ENCODE peak calls at places on chromosomes 13 and 19, in four cellular contexts. One of them, this sample, is unnamed. For H3K27me3, the result is how much of the 10 kb centered on the place peaks cover.

GRCh38 chr19:15304140-15304705 is 28.1 kb downstream of the BRD4 start:
- DNase-seq in GM12878: no peak
- DNase-seq in H1: no peak
- DNase-seq in HepG2: peak
- DNase-seq in this sample: no peak

GRCh38 chr13:63297162-63297561 is 1881.5 kb upstream of the PCDH20 start:
- DNase-seq in GM12878: no peak
- DNase-seq in H1: no peak
- DNase-seq in HepG2: no peak
- DNase-seq in this sample: no peak

GRCh38 chr19:55353803-55354697 is 469 bp downstream of the COX6B2 start:
- DNase-seq in GM12878: no peak
- DNase-seq in H1: peak
- DNase-seq in HepG2: no peak
- DNase-seq in this sample: peak

GRCh38 chr19:32677657-32678056 is 2.0 kb downstream of the RGS9BP start:
- DNase-seq in GM12878: no peak
- DNase-seq in H1: no peak
- DNase-seq in HepG2: no peak
- DNase-seq in this sample: no peak

GRCh38 chr19:996051-996838 is 4.0 kb upstream of the GRIN3B start:
- DNase-seq in GM12878: no peak
- DNase-seq in H1: peak
- DNase-seq in HepG2: no peak
- DNase-seq in this sample: no peak

GRCh38 chr19:1116726-1117581 is 13.2 kb downstream of the GPX4 start:
- DNase-seq in GM12878: no peak
- DNase-seq in H1: no peak
- DNase-seq in HepG2: no peak
- DNase-seq in this sample: no peak

GRCh38 chr13:103164239-103164638 is 98.0 kb upstream of the SLC10A2 start:
- DNase-seq in GM12878: no peak
- DNase-seq in H1: no peak
- DNase-seq in HepG2: no peak
- DNase-seq in this sample: no peak

GRCh38 chr19:18130523-18131242 is 22.3 kb upstream of the PIK3R2 start:
- DNase-seq in GM12878: no peak
- DNase-seq in H1: no peak
- DNase-seq in HepG2: no peak
- DNase-seq in this sample: no peak

GRCh38 chr13:20547479-20547908 is 19.5 kb upstream of the IFT88 start:
- DNase-seq in GM12878: no peak
- DNase-seq in H1: no peak
- DNase-seq in HepG2: peak
- DNase-seq in this sample: no peak

GRCh38 chr13:39259371-39259770 is 221.1 kb downstream of the NHLRC3 start:
- DNase-seq in GM12878: peak
- DNase-seq in H1: no peak
- DNase-seq in HepG2: no peak
- DNase-seq in this sample: no peak

GRCh38 chr19:32339988-32340874 is 5.2 kb upstream of the ZNF507 start:
- DNase-seq in GM12878: no peak
- DNase-seq in H1: peak
- DNase-seq in HepG2: peak
- DNase-seq in this sample: no peak

GRCh38 chr13:29605860-29606526 is 10.5 kb upstream of the SLC7A1 start:
- DNase-seq in GM12878: no peak
- DNase-seq in H1: no peak
- DNase-seq in HepG2: no peak
- DNase-seq in this sample: no peak

GRCh38 chr13:29613101-29613500 is 17.6 kb upstream of the SLC7A1 start:
- DNase-seq in GM12878: no peak
- DNase-seq in H1: no peak
- DNase-seq in HepG2: no peak
- DNase-seq in this sample: no peak

DNA sequence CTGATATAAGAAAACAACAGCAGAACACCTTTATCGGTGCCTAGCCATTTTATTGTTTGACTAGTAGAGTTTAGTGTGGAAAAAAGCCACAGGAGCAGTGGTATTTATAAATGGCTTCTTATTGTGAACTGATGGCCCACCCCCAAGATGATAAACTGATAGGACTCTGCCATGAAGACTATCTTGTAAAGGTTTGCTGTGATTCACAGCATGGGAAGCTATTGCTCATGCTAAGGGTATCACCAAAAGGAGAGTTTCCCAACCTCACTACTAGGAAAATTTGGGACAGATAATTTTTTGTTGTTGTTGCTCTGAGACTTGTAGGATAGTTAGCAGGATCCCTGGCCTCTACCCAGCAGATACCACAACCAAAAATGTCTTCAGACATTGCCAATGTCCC is 12.0 kb upstream of the SLC7A1 start:
- DNase-seq in GM12878: no peak
- DNase-seq in H1: no peak
- DNase-seq in HepG2: no peak
- DNase-seq in this sample: no peak
- TF ChIP-seq SUZ12 in GM12878: no peak
- TF ChIP-seq SUZ12 in H1: no peak
- TF ChIP-seq SUZ12 in HepG2: no peak
- TF ChIP-seq SUZ12 in this sample: no peak

DNA sequence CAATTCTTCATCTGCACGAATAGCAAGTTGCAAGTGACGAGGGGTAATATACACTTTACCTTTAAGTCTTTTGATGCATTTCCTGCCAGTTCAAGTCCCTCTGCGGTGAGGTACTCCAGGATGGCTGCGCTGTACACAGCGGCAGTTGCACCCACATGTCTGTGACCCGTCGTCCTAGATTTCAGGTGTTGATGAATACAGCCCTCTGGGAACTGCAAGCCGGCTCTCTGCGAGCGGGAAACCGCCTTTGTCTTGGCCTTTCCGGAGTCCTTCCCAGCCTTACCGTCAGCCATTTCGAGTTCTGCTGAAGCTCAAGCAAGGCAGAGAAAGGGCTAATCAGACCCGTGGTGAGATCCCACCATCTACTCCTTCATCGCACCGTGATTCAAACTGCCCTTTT is 14.8 kb downstream of the UBAC2 start:
- DNase-seq in GM12878: no peak
- DNase-seq in H1: no peak
- DNase-seq in HepG2: no peak
- DNase-seq in this sample: no peak
- TF ChIP-seq YY1 in GM12878: no peak
- TF ChIP-seq YY1 in H1: no peak
- TF ChIP-seq YY1 in HepG2: no peak
- TF ChIP-seq YY1 in this sample: no peak

GRCh38 chr19:7865262-7865911 is 8.8 kb downstream of the PRR36 start:
- DNase-seq in GM12878: no peak
- DNase-seq in H1: no peak
- DNase-seq in HepG2: no peak
- DNase-seq in this sample: no peak

GRCh38 chr19:7868326-7868670 is 5.9 kb downstream of the PRR36 start:
- DNase-seq in GM12878: no peak
- DNase-seq in H1: no peak
- DNase-seq in HepG2: no peak
- DNase-seq in this sample: peak

GRCh38 chr19:7868671-7869452 is 5.3 kb downstream of the PRR36 start:
- DNase-seq in GM12878: peak
- DNase-seq in H1: peak
- DNase-seq in HepG2: peak
- DNase-seq in this sample: peak

GRCh38 chr19:7866399-7867091 is 7.6 kb downstream of the PRR36 start:
- DNase-seq in GM12878: no peak
- DNase-seq in H1: no peak
- DNase-seq in HepG2: peak
- DNase-seq in this sample: no peak

DNA sequence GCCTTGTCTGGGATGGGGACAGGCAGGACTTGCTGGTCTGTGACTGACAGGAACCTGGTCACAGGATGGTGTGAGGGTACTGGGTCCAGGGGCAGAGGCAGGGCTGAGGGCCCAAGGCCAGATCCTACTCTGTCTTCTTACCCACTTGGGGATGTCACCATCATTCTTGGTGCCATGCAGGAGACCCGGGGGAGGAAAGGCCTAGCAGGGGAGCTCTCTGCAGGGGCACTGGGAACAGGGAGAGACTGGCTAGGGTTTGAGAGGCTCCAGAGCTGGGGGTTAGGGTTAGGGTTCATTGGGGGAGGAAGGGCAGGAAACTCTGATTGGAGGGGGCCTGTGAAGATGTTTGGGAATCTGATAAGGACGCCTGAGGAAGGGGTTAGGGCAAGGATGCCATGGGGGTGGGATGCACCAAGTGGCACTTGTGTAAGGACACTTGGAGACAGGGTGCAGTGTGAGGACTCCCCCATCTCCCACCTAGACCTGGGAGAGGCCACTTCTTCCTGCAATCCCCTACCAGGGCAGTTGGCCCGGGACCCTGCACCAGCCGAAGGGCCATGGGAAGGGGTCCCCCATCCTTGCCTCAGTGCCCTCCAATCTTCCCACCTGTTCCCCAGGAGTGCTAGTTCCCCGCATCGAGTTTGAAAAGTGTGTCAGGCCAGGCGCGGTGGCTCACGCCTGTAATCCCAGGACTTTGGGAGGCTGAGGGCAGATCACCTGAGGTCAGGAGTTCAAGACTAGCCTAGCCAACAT is 6.9 kb downstream of the PRR36 start:
- DNase-seq in GM12878: no peak
- DNase-seq in H1: no peak
- DNase-seq in HepG2: no peak
- DNase-seq in this sample: no peak
- H3K27me3 ChIP-seq in GM12878: under half
- H3K27me3 ChIP-seq in H1: under half
- H3K27me3 ChIP-seq in HepG2: under half
- H3K27me3 ChIP-seq in this sample: under half

GRCh38 chr13:110714798-110715394 is 1.4 kb downstream of the ING1 start:
- DNase-seq in GM12878: no peak
- DNase-seq in H1: peak
- DNase-seq in HepG2: peak
- DNase-seq in this sample: no peak
- TF ChIP-seq SUZ12 in GM12878: no peak
- TF ChIP-seq SUZ12 in H1: no peak
- TF ChIP-seq SUZ12 in HepG2: no peak
- TF ChIP-seq SUZ12 in this sample: no peak

This sample was measured in NT2/D1.